ENCODE peak calls at places on chromosomes 12 and 14, in four cellular contexts. N is PC-3; D is naive thymus-derived CD4-positive, alpha-beta T cell; B is fibroblast of lung. A is an unnamed sample. For H3K9me3, the result is how much of the 10 kb centered on the place peaks cover.

GRCh38 chr14:96167224-96168148 is 37.2 kb upstream of the BDKRB2 start:
- DNase-seq in D (no peak), B (peak), N (peak), A (no peak)

GRCh38 chr12:114976361-114976760 is 292.4 kb upstream of the TBX3 start:
- DNase-seq in N (peak), B (peak), D (no peak), A (no peak)

GRCh38 chr12:56987551-56988053 is 18.7 kb downstream of the ZBTB39 start:
- DNase-seq in B (peak), D (peak), N (peak), A (peak)

GRCh38 chr12:56574210-56574609 is 52.6 kb downstream of the RBMS2 start:
- DNase-seq in B (no peak), D (no peak), N (peak), A (no peak)

GRCh38 chr12:6333566-6333965 is 8.3 kb downstream of the TNFRSF1A start:
- DNase-seq in N (no peak), B (no peak), D (no peak), A (no peak)

GRCh38 chr14:99481745-99482099 is 513 bp downstream of the CCNK start:
- DNase-seq in D (peak), N (peak), B (peak), A (no peak)

GRCh38 chr12:7369274-7369729 is 65.4 kb downstream of the ACSM4 start:
- DNase-seq in N (peak), D (no peak), B (no peak), A (no peak)

GRCh38 chr14:50944647-50945413 is 547 bp upstream of the PYGL start:
- DNase-seq in D (no peak), N (peak), B (peak), A (no peak)

GRCh38 chr12:14814082-14814481 is at the start of gene SMCO3:
- DNase-seq in N (no peak), D (no peak), B (no peak), A (no peak)
- H3K9me3 ChIP-seq in N (under half), D (under half), B (under half), A (under half)

DNA sequence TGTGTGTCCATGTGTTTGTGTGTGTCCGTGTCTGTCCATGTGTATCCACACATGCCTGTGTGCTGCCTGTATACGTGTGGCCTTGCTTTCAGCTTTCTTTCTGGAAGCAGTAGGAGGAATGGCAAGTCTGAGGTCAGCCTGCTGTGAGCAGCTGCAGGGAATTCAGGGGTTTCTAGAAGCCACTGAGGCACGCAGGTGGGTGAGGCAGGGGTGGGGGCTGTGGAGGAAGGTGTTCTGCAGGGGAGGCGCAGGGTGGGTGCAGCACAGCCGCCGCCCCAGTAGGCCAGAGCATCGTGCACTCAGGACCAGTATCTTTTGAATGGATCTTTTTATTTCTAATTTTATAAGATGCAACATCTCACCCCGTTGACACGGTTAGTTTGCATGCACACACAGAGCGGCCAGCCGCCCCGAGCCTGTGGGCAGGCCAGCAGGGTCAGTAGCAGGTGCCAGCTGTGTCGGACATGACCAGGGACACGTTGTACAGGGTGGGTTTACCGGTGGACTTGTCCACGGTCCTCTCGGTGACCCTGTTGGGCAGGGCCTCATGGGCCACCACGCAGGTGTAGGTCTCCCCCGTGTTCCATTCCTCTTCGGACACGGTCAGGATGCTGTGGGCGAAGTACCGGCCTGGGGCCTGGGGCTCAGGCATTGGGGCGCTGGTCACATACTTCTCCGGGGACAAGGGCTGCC is 327.7 kb downstream of the TMEM121 start:
- DNase-seq in N (no peak), B (no peak), D (no peak), A (peak)
- H3K9me3 ChIP-seq in N (under half), B (under half), D (under half), A (under half)

DNA sequence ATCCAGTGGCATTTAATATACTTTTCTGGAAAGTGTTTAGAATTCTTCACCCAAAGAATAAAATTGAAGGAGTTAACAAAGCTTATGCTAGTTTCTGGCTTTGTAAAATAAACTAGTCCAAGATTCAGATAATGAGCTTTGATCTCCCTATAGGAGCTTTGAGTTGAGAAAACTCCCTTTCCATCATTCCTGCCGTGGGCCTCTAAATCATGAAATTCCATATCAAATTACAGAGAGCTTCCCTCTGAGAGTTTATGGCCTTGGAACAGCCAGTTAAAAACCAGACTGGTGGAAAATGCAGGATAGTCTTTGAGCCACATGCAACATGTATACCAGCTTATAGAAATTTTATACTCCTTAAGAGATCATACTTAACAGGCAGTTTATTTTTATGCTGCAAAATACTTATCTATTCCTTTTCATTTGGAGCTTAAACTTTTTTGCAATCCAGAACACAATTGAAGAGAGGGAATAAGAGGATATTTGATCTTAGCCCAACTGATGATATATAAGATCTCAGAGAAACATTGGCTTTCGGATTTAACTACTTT is 175.8 kb upstream of the ATP2B1 start:
- DNase-seq in N (no peak), B (no peak), D (no peak), A (no peak)
- H3K9me3 ChIP-seq in N (under half), B (under half), D (under half), A (under half)

GRCh38 chr14:34051966-34052657 is 101.2 kb upstream of the EGLN3 start:
- DNase-seq in B (peak), N (peak), D (no peak), A (no peak)

GRCh38 chr14:34052658-34053014 is 101.8 kb upstream of the EGLN3 start:
- DNase-seq in D (no peak), N (peak), B (peak), A (no peak)

GRCh38 chr14:34049769-34050168 is 98.9 kb upstream of the EGLN3 start:
- DNase-seq in D (no peak), N (no peak), B (no peak), A (no peak)

GRCh38 chr14:34053666-34054065 is 102.8 kb upstream of the EGLN3 start:
- DNase-seq in D (no peak), N (no peak), B (peak), A (no peak)

DNA sequence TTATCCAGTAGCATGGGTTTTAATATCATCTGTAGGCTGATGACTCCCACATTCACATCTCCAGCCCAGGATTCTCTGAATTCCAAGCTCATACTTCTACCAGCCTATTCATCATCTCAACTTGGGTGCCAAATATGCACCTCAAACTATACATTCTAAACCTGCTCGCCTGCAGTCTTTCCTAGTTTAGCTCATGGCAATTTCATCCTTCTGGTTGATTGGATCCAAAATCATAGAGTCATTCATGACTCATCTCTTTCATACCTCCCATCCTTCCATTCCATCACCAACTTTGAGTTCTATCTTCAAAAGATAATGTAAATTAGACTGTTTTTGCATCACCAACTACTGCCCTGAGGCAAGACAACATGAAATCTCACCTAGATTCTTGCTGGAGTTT is 99.7 kb upstream of the EGLN3 start:
- DNase-seq in D (no peak), N (peak), B (no peak), A (no peak)
- H3K9me3 ChIP-seq in D (under half), N (under half), B (under half), A (under half)

DNA sequence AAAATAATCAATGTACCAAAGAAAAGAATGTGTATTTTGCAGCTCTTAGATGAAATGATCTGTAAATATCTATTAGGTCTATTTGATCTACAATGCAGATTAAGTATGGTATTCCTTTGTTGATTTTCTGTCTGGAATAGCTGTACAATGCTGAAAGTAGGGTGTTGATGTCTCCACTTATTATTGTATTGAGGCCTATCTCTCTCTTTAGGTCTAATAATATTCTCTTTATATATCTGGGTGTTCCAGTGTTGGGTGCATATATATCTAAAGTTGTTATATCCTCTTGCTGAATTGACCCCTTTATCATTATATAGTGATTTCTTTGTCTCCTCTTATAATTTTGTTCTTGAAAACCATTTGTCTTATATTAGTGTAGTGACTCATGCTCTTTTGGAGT is 885.5 kb upstream of the FOXG1 start:
- DNase-seq in N (no peak), B (no peak), D (no peak), A (no peak)
- H3K9me3 ChIP-seq in N (under half), B (under half), D (under half), A (under half)